ENCODE peak calls at places on chromosomes 4 and X, in ten cellular contexts. K is astrocyte of the cerebellum, D is cardiac muscle cell, B is foreskin keratinocyte, Q is endothelial cell, A is GM13976, I is HFF-Myc, T is neural crest cell, J is lower lobe of right lung, R is mucosa of descending colon. X is an unnamed sample.

GRCh38 chr4:2045518-2045951 is 13.6 kb upstream of the NAT8L start:
- DNase-seq in A (no peak), D (no peak), I (no peak), R (no peak), B (no peak), T (no peak), K (no peak), Q (no peak), J (no peak), X (no peak)

GRCh38 chr4:111214371-111214770 is 591.5 kb upstream of the PITX2 start:
- DNase-seq in R (no peak), I (no peak), Q (no peak), J (no peak), B (peak; percentile 53), D (no peak), A (no peak), T (no peak), K (no peak), X (no peak)

GRCh38 chr4:1323635-1324442 is 23.2 kb upstream of the UVSSA start:
- DNase-seq in J (no peak), K (peak; percentile 95), T (no peak), R (no peak), A (no peak), Q (no peak), I (peak; percentile 71), D (no peak), B (peak; percentile 100), X (no peak)

GRCh38 chr4:26476545-26476944 is 13.7 kb downstream of the CCKAR start:
- DNase-seq in A (no peak), B (no peak), T (no peak), I (no peak), R (no peak), J (no peak), D (no peak), Q (no peak), K (no peak), X (no peak)

GRCh38 chrX:7132335-7133035 is 15.0 kb upstream of the STS start:
- DNase-seq in T (peak; percentile 41), R (peak; percentile 72), I (no peak), Q (peak; percentile 33), A (no peak), J (peak; percentile 74), B (peak; percentile 86), D (peak; percentile 64), K (peak; percentile 48), X (peak; percentile 27)

GRCh38 chr4:189069782-189070181 is 870.9 kb upstream of the FRG1 start:
- DNase-seq in B (peak; percentile 64), J (no peak), T (no peak), Q (no peak), D (no peak), R (no peak), A (no peak), K (no peak), I (no peak), X (no peak)

GRCh38 chrX:8688776-8689175 is 43.2 kb downstream of the ANOS1 start:
- DNase-seq in K (no peak), I (no peak), B (no peak), D (peak; percentile 24), A (no peak), T (no peak), R (no peak), Q (no peak), J (no peak), X (no peak)

GRCh38 chr4:181541396-181541795 is 701.8 kb upstream of the TENM3 start:
- DNase-seq in I (no peak), J (no peak), R (no peak), K (peak; percentile 24), B (peak; percentile 25), T (no peak), A (no peak), Q (no peak), D (no peak), X (no peak)

GRCh38 chr4:88531549-88531948 is 8.0 kb upstream of the PYURF start:
- DNase-seq in I (no peak), B (no peak), D (no peak), R (no peak), K (no peak), A (no peak), J (no peak), T (no peak), Q (no peak), X (no peak)

GRCh38 chrX:129779747-129780146 is at the start of gene SASH3:
- DNase-seq in B (no peak), A (peak; percentile 52), T (no peak), D (no peak), R (peak; percentile 86), K (no peak), I (no peak), Q (no peak), J (peak; percentile 82), X (no peak)

GRCh38 chr4:71231073-71231752 is 107.6 kb upstream of the SLC4A4 start:
- DNase-seq in B (peak; percentile 39), T (no peak), K (no peak), R (peak; percentile 85), A (no peak), Q (no peak), J (peak; percentile 91), D (peak; percentile 39), I (no peak), X (peak; percentile 6)

GRCh38 chr4:168662297-168662985 is 165.6 kb downstream of the PALLD start:
- DNase-seq in B (no peak), K (no peak), I (no peak), D (no peak), J (no peak), A (no peak), Q (no peak), T (no peak), R (no peak), X (no peak)

GRCh38 chrX:21870494-21870893 is 14.7 kb downstream of the YY2 start:
- DNase-seq in J (no peak), D (no peak), A (no peak), K (no peak), I (no peak), B (no peak), Q (no peak), T (no peak), R (no peak), X (no peak)

GRCh38 chr4:124000233-124000632 is 603.6 kb downstream of the SPRY1 start:
- DNase-seq in K (no peak), B (no peak), A (no peak), Q (no peak), I (no peak), T (no peak), R (no peak), J (no peak), D (no peak), X (no peak)

GRCh38 chr4:114077610-114078009 is 98.2 kb upstream of the ARSJ start:
- DNase-seq in D (no peak), Q (no peak), T (no peak), B (peak; percentile 78), R (no peak), I (peak; percentile 58), A (no peak), K (peak; percentile 66), J (no peak), X (no peak)

GRCh38 chr4:156945532-156945931 is 26.1 kb downstream of the PDGFC start:
- DNase-seq in D (no peak), Q (no peak), A (no peak), I (no peak), R (no peak), T (no peak), J (no peak), K (no peak), B (peak; percentile 69), X (no peak)

GRCh38 chr4:169060396-169061081 is 50.5 kb upstream of the CBR4 start:
- DNase-seq in A (no peak), T (no peak), I (no peak), B (no peak), R (no peak), D (no peak), J (no peak), K (no peak), Q (no peak), X (no peak)

GRCh38 chr4:41432889-41433288 is 105.1 kb upstream of the LIMCH1 start:
- DNase-seq in T (no peak), K (peak; percentile 94), B (peak; percentile 25), J (no peak), D (no peak), R (no peak), A (no peak), I (no peak), Q (no peak), X (no peak)

DNA sequence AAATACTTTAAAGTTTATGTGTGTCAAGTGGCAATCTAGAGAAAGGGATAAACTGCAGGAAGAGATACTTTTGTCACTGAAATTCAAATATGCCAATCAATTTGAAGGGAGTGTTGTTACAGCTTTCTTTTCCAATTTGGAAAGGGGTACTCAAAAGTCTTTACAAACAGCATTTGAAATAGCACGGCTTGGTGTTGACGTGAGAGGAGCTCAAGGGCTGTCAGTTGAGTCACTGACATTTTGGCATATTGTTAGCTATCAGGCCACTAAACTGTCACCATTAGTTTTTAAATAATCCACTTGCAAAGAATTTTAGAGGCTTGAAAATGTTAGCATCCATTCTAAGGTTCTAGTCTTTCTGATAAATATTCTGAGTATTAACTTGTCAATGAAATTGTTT is 698.4 kb downstream of the IL1RAPL1 start:
- DNase-seq in A (no peak), K (no peak), T (no peak), B (no peak), I (no peak), R (no peak), Q (no peak), D (peak; percentile 15), J (no peak), X (no peak)
- TF ChIP-seq CTCF in A (no peak), K (no peak), T (no peak), B (no peak), I (no peak), R (no peak), Q (no peak), D (no peak), J (no peak), X (no peak)

GRCh38 chr4:59374416-59374815 is 1825.7 kb upstream of the ADGRL3 start:
- DNase-seq in A (no peak), R (no peak), J (no peak), K (no peak), B (no peak), I (no peak), T (no peak), D (no peak), Q (no peak), X (no peak)
- TF ChIP-seq CTCF in A (no peak), R (no peak), J (no peak), K (no peak), B (no peak), I (no peak), T (peak; percentile 24), D (no peak), Q (no peak), X (no peak)

DNA sequence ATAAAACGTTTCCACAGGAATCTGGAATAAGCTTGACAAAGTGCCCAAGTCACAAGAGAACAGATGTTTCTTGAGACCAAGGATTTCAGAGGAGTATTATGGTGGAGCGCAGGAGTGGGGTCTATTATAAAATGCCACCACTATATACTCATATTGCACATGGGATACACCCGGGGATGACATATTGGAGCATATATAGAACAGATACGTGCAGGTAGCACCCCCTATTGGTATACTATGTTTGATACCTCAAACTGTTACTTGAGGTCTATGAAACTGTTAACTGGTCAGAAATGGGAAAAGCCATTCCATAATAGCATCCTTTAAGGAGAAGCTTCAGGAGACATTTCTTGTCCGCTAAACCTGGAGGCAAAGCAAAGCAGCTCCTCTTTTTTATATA is 86.0 kb downstream of the PCYT1B start:
- DNase-seq in Q (no peak), T (no peak), J (no peak), K (no peak), D (no peak), I (no peak), B (no peak), R (no peak), A (peak; percentile 63), X (no peak)
- TF ChIP-seq CTCF in Q (no peak), T (no peak), J (peak; percentile 10), K (no peak), D (peak; percentile 16), I (no peak), B (peak; percentile 38), R (no peak), A (no peak), X (no peak)

GRCh38 chr4:24752140-24752539 is 43.2 kb upstream of the SOD3 start:
- DNase-seq in A (no peak), D (no peak), K (no peak), J (no peak), I (no peak), T (no peak), Q (no peak), R (no peak), B (no peak), X (no peak)
- TF ChIP-seq CTCF in A (no peak), D (no peak), K (no peak), J (no peak), I (no peak), T (no peak), Q (no peak), R (no peak), B (no peak), X (no peak)

X was measured in nephron progenitor cell.